ENCODE peak calls at places on chromosomes 11 and 22, in four cellular contexts. Z, J, G and A are unnamed samples.

GRCh38 chr22:24099661-24100060 is 81.6 kb upstream of the SUSD2 start:
- DNase-seq in J (no peak), Z (no peak), G (no peak), A (no peak)

GRCh38 chr22:35016909-35017308 is 49.0 kb upstream of the ISX start:
- DNase-seq in Z (no peak), G (no peak), J (no peak), A (no peak)

GRCh38 chr11:13114566-13115465 is 105.7 kb downstream of the RASSF10 start:
- DNase-seq in G (no peak), Z (peak; percentile 94), J (peak; percentile 67), A (peak; percentile 45)

GRCh38 chr11:77109236-77110019 is 6.8 kb downstream of the OMP start:
- DNase-seq in J (no peak), Z (no peak), G (no peak), A (no peak)

GRCh38 chr22:20312396-20313191 is 7.3 kb downstream of the DGCR6L start:
- DNase-seq in J (peak; percentile 32), Z (no peak), G (no peak), A (no peak)

GRCh38 chr11:15418887-15419286 is 304.2 kb downstream of the INSC start:
- DNase-seq in G (no peak), Z (no peak), J (no peak), A (no peak)

GRCh38 chr11:94776351-94777321 is 8.5 kb downstream of the AMOTL1 start:
- DNase-seq in J (no peak), G (no peak), Z (no peak), A (peak; percentile 17)

GRCh38 chr22:26617251-26618199 is at the start of gene CRYBB1:
- DNase-seq in Z (no peak), G (no peak), J (peak; percentile 28), A (no peak)

GRCh38 chr11:2305140-2305861 is 3.5 kb downstream of the TSPAN32 start:
- DNase-seq in G (peak; percentile 38), Z (peak; percentile 40), J (peak; percentile 66), A (peak; percentile 58)

GRCh38 chr11:2305862-2306823 is 4.3 kb downstream of the TSPAN32 start:
- DNase-seq in Z (no peak), J (no peak), G (no peak), A (no peak)

GRCh38 chr11:2302844-2303626 is 1.2 kb downstream of the TSPAN32 start:
- DNase-seq in G (no peak), J (no peak), Z (no peak), A (no peak)

GRCh38 chr11:2303627-2304155 is 1.9 kb downstream of the TSPAN32 start:
- DNase-seq in G (no peak), Z (no peak), J (peak; percentile 90), A (no peak)

GRCh38 chr11:2304156-2305139 is 2.6 kb downstream of the TSPAN32 start:
- DNase-seq in G (no peak), J (no peak), Z (no peak), A (no peak)
- TF ChIP-seq PHF8 in G (no peak), J (no peak), Z (no peak), A (no peak)

GRCh38 chr11:108887436-108888238 is 222.8 kb downstream of the DDX10 start:
- DNase-seq in J (no peak), G (no peak), Z (no peak), A (no peak)
- TF ChIP-seq PHF8 in J (no peak), G (no peak), Z (no peak), A (no peak)

DNA sequence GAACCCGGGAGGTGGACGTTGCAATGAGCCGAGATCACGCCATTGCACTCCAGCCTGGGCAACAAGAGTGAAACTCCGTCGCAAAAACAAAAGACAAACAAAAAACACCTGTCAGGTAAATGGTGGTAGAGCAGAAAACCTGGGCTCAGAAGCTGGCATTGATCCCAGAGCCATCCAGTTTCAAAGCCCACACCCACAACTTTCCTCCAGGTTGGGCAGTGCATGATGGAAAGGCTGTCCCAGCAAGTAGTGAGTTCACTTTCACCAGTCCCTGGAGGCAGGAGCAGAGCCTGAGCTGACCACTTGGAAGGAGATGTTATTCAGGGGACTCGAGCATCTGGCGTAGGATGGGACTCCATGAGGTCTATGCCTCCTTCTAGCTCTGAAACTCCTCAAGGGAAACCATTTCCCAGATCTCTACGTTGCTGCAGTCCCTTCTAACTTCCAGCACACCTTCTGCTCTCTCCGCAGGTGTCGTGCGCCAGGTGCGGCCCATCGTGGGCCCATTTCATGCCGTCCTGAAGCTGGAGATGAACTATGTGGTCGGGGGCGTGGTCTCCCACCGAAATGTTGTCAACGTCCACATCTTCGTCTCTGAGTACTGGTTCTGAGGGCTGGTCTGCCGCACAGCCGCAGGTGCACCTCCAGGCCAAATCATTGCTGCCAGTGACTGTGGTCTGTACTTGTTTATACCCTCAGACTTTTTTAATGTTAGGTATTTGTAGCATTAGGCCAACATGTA is 71.6 kb upstream of the ATXN10 start:
- DNase-seq in J (no peak), G (no peak), Z (no peak), A (no peak)
- TF ChIP-seq PHF8 in J (no peak), G (no peak), Z (no peak), A (no peak)

GRCh38 chr11:114233755-114234154 is 62.4 kb upstream of the NNMT start:
- DNase-seq in Z (no peak), J (no peak), G (no peak), A (no peak)
- TF ChIP-seq PHF8 in Z (no peak), J (no peak), G (no peak), A (no peak)

GRCh38 chr11:73729594-73730206 is 31.2 kb downstream of the RAB6A start:
- DNase-seq in Z (peak; percentile 28), J (peak; percentile 43), G (peak; percentile 33), A (peak; percentile 36)
- TF ChIP-seq PHF8 in Z (no peak), J (no peak), G (no peak), A (no peak)

GRCh38 chr11:130773436-130773835 is 142.8 kb downstream of the SNX19 start:
- DNase-seq in Z (no peak), G (no peak), J (no peak), A (no peak)
- TF ChIP-seq PHF8 in Z (no peak), G (no peak), J (no peak), A (no peak)

DNA sequence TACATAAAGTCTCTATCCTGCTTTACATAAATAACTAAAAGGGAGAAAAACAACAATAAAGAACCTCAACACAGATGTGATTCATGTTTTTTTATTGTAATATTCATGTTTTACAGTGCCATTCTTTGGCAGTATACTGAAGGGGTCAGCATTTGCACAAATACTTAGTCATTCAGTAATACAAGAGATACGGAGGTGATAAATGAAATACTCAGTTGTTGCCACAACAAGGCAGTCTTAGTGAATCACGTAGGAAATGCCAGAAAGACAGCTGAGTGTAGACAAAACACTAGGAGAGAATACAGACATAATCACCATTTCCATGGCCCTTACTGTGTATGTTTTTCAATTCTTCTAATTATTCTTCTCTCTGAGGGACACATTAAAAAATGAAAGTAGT is 910.4 kb downstream of the METTL15 start:
- DNase-seq in Z (no peak), J (no peak), G (no peak), A (peak; percentile 49)
- TF ChIP-seq PHF8 in Z (no peak), J (no peak), G (no peak), A (no peak)

GRCh38 chr22:36298118-36298517 is 45.2 kb downstream of the APOL1 start:
- DNase-seq in G (no peak), J (no peak), Z (no peak), A (no peak)
- TF ChIP-seq PHF8 in G (no peak), J (no peak), Z (no peak), A (no peak)